ENCODE peak calls at places on chromosomes 3 and 15, in seven cellular contexts. Y, L, M, G, X, Q and H are unnamed samples.

GRCh38 chr3:105676621-105677300 is 192.1 kb downstream of the CBLB start:
- DNase-seq in Y (no peak), L (no peak), M (no peak), G (peak; percentile 9), X (no peak), Q (no peak), H (no peak)

GRCh38 chr15:63601026-63601726 is 4.0 kb downstream of the FBXL22 start:
- DNase-seq in Y (no peak), L (no peak), M (peak; percentile 41), G (peak; percentile 70), X (peak; percentile 27), Q (peak; percentile 51), H (peak; percentile 21)

GRCh38 chr15:67820992-67821783 is 4.1 kb upstream of the SKOR1 start:
- DNase-seq in Y (no peak), L (peak; percentile 22), M (peak; percentile 85), G (peak; percentile 66), X (no peak), Q (peak; percentile 79), H (no peak)

GRCh38 chr3:12797892-12798558 is 1.5 kb downstream of the CAND2 start:
- DNase-seq in Y (no peak), L (no peak), M (no peak), G (no peak), X (no peak), Q (no peak), H (no peak)

GRCh38 chr3:35946121-35946856 is 307.0 kb downstream of the ARPP21 start:
- DNase-seq in Y (no peak), L (peak; percentile 68), M (peak; percentile 30), G (peak; percentile 51), X (no peak), Q (peak; percentile 66), H (peak; percentile 13)

GRCh38 chr3:148727242-148727641 is 29.5 kb downstream of the AGTR1 start:
- DNase-seq in Y (peak; percentile 49), L (peak; percentile 34), M (peak; percentile 57), G (peak; percentile 52), X (peak; percentile 17), Q (peak; percentile 86), H (peak; percentile 73)

GRCh38 chr3:195148553-195148952 is 122.4 kb downstream of the XXYLT1 start:
- DNase-seq in Y (no peak), L (no peak), M (no peak), G (peak; percentile 43), X (no peak), Q (no peak), H (no peak)

GRCh38 chr3:189690672-189691071 is 59.5 kb downstream of the TP63 start:
- DNase-seq in Y (no peak), L (no peak), M (no peak), G (no peak), X (no peak), Q (no peak), H (no peak)

GRCh38 chr3:69566256-69566655 is 173.0 kb upstream of the MITF start:
- DNase-seq in Y (no peak), L (no peak), M (no peak), G (no peak), X (no peak), Q (no peak), H (no peak)

GRCh38 chr3:112818289-112818688 is 28.4 kb downstream of the CD200R1L start:
- DNase-seq in Y (no peak), L (peak; percentile 62), M (no peak), G (peak; percentile 72), X (no peak), Q (no peak), H (no peak)

GRCh38 chr3:29972594-29972993 is 633.8 kb upstream of the TGFBR2 start:
- DNase-seq in Y (no peak), L (no peak), M (no peak), G (peak; percentile 71), X (no peak), Q (peak; percentile 63), H (no peak)

GRCh38 chr3:159077860-159078259 is 276.0 kb downstream of the MFSD1 start:
- DNase-seq in Y (no peak), L (peak; percentile 94), M (no peak), G (peak; percentile 94), X (no peak), Q (no peak), H (no peak)

GRCh38 chr3:156227704-156228103 is 107.3 kb downstream of the KCNAB1 start:
- DNase-seq in Y (no peak), L (no peak), M (no peak), G (no peak), X (no peak), Q (no peak), H (no peak)

GRCh38 chr3:172905480-172905850 is 154.9 kb downstream of the ECT2 start:
- DNase-seq in Y (no peak), L (no peak), M (no peak), G (no peak), X (no peak), Q (no peak), H (no peak)

GRCh38 chr3:45948409-45948808 is 5.1 kb downstream of the CXCR6 start:
- DNase-seq in Y (no peak), L (peak; percentile 11), M (no peak), G (peak; percentile 80), X (no peak), Q (no peak), H (no peak)

GRCh38 chr15:25893621-25894020 is 30.5 kb upstream of the ATP10A start:
- DNase-seq in Y (no peak), L (no peak), M (no peak), G (no peak), X (no peak), Q (no peak), H (no peak)

GRCh38 chr15:71357357-71357756 is 242.1 kb downstream of the THSD4 start:
- DNase-seq in Y (no peak), L (no peak), M (no peak), G (no peak), X (peak; percentile 16), Q (no peak), H (no peak)

GRCh38 chr15:60477991-60478632 is 830 bp downstream of the ICE2 start:
- DNase-seq in Y (no peak), L (peak; percentile 23), M (peak; percentile 24), G (peak; percentile 64), X (peak; percentile 2), Q (peak; percentile 39), H (peak; percentile 36)

GRCh38 chr3:112497897-112498548 is 1.2 kb downstream of the BTLA start:
- DNase-seq in Y (no peak), L (no peak), M (no peak), G (no peak), X (no peak), Q (no peak), H (no peak)

GRCh38 chr3:46903341-46904302 is 26.1 kb downstream of the PTH1R start:
- DNase-seq in Y (no peak), L (peak; percentile 79), M (no peak), G (peak; percentile 77), X (peak; percentile 59), Q (no peak), H (no peak)

GRCh38 chr3:181752202-181752671 is 40.5 kb downstream of the SOX2 start:
- DNase-seq in Y (no peak), L (no peak), M (no peak), G (no peak), X (no peak), Q (no peak), H (no peak)

GRCh38 chr15:101458908-101459578 is 30.5 kb downstream of the PCSK6 start:
- DNase-seq in Y (no peak), L (no peak), M (no peak), G (no peak), X (no peak), Q (no peak), H (no peak)

DNA sequence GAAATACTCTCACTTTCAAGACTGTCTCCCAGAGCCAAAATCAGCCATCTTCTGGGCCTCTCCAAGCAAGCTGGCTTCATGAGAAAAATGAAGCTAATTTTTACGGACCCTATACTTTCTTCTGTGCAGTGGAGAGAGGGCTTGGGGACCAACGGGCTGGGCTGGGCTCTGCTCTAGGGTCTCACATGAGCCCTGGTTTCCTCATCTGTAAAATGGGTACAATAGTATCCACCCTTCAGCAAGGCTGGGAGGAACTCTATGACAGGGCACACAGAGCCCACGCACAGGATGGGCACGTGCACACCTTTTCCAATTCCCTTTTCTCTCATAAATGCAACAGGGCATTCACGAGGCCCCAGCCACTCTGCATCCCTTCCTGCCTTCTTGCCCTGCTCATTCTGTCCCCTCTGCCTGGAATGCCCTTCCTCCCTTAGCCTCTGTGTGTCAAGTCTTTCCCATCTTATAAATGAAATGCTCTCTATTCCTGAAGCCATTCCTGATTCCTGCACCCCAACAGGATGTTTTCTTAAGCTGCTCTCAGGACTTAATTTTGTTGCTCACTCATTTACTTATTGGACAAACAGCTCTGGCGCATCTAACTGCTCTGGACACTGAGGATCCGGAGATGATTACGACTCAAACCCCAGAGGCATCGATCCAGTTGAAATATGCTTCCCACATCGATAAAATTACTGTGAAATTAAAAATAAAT is 32.9 kb upstream of the SEC13 start:
- DNase-seq in Y (no peak), L (no peak), M (no peak), G (no peak), X (no peak), Q (no peak), H (no peak)
- H2AFZ ChIP-seq in Y (no peak overlapping the region), L (no peak overlapping the region), M (no peak overlapping the region), G (peak overlapping the region; percentile 41), X (no peak overlapping the region), Q (no peak overlapping the region), H (no peak overlapping the region)

DNA sequence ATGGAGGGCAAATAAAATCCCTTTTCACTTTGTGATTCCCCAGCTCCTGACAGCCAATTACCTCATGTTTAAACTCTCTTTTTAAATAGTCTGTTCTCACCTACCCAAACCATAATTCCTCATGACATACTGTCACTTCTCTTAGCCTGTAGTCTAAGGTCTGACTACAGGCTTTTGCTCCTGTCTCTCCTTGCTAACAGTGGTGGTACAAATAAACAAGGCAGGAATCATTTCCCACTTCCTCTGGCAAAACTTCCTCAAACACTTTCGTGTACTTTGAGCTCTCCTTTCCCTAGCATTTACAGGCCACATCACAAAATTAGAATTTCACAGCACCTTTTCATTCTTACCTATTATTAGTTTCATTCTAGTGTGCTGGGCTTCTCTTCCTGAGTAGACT is 51.8 kb downstream of the ATP8B4 start:
- DNase-seq in Y (no peak), L (no peak), M (no peak), G (no peak), X (no peak), Q (no peak), H (no peak)
- H3K9me2 ChIP-seq in Y (no peaks in the 10 kb centered on the region), L (no peaks in the 10 kb centered on the region), M (no peaks in the 10 kb centered on the region), G (no peaks in the 10 kb centered on the region), X (no peaks in the 10 kb centered on the region), Q (no peaks in the 10 kb centered on the region), H (no peaks in the 10 kb centered on the region)

GRCh38 chr3:27730774-27731659 is 8.9 kb upstream of the EOMES start:
- DNase-seq in Y (no peak), L (no peak), M (no peak), G (peak; percentile 14), X (no peak), Q (peak; percentile 72), H (no peak)
- TF ChIP-seq EZH2 in Y (no peak), L (no peak), M (peak; percentile 89), G (no peak), X (no peak), Q (peak; percentile 68), H (no peak)

DNA sequence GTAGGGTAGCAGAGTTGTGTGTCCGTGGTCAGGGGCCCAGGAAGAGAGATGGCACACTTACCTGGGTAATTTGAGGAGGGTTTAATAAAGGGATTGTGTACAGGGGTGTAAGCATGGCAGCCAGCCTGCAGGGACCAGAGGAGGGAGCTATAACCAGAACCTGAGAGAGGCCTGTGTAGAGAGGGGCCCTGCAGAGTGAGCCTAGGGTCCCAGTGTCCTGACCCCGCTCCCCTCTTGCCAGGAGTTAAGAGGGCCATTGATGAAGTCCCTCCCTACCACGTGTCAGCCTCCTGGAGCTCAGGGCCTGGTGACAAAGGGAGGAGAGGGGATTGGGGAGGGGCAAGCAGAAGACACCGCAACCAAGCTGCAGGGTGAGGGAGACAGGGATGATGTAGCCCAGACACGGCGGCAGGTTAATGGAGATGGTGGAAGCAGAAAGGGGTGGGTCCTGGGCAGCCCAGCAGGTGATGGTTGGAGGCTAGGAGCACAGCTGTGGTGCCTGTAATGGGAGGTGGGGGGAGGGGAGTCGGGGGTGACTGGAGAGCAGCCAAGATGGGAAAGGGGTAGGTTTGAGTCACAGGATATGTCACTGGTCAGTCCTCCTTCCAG is 165.4 kb upstream of the TOPAZ1 start:
- DNase-seq in Y (no peak), L (no peak), M (no peak), G (no peak), X (no peak), Q (peak; percentile 28), H (no peak)
- H2AFZ ChIP-seq in Y (no peak overlapping the region), L (no peak overlapping the region), M (no peak overlapping the region), G (no peak overlapping the region), X (no peak overlapping the region), Q (no peak overlapping the region), H (no peak overlapping the region)